ENCODE peak calls at places on chromosomes 3 and 15, in six cellular contexts. P is HL-60, H is K562, U is H1, R is GM12878, O is HepG2. V is an unnamed sample.

GRCh38 chr3:41441568-41441967 is 242.3 kb downstream of the CTNNB1 start:
- DNase-seq in P (no peak), H (no peak), U (no peak), R (no peak), O (peak), V (no peak)

GRCh38 chr3:174869448-174869847 is 10.3 kb downstream of the NAALADL2 start:
- DNase-seq in P (no peak), H (no peak), U (no peak), R (no peak), O (no peak), V (no peak)

GRCh38 chr3:12831582-12831866 is 9.8 kb downstream of the RPL32 start:
- DNase-seq in P (no peak), H (no peak), U (no peak), R (no peak), O (no peak), V (no peak)

GRCh38 chr3:49867871-49868321 is 1.8 kb downstream of the CAMKV start:
- DNase-seq in P (no peak), H (peak), U (no peak), R (no peak), O (peak), V (no peak)

GRCh38 chr3:134881305-134881704 is 86.2 kb downstream of the EPHB1 start:
- DNase-seq in P (no peak), H (no peak), U (no peak), R (no peak), O (no peak), V (no peak)

GRCh38 chr15:50876260-50876988 is 32.1 kb upstream of the AP4E1 start:
- DNase-seq in P (no peak), H (no peak), U (no peak), R (no peak), O (no peak), V (no peak)

GRCh38 chr3:197958346-197958745 is 1.7 kb upstream of the LMLN start:
- DNase-seq in P (peak), H (peak), U (no peak), R (no peak), O (no peak), V (no peak)

GRCh38 chr15:74184582-74185091 is 11.1 kb downstream of the ISLR start:
- DNase-seq in P (no peak), H (no peak), U (no peak), R (no peak), O (no peak), V (no peak)

GRCh38 chr3:135213213-135213612 is 418.2 kb downstream of the EPHB1 start:
- DNase-seq in P (no peak), H (no peak), U (no peak), R (no peak), O (no peak), V (no peak)

GRCh38 chr15:100711479-100712130 is 109.2 kb downstream of the ASB7 start:
- DNase-seq in P (no peak), H (no peak), U (no peak), R (no peak), O (no peak), V (no peak)
- TF ChIP-seq GABPA in P (no peak), H (no peak), U (no peak), R (no peak), O (no peak), V (no peak)

GRCh38 chr3:156211583-156211982 is 91.2 kb downstream of the KCNAB1 start:
- DNase-seq in P (no peak), H (no peak), U (no peak), R (no peak), O (no peak), V (no peak)

GRCh38 chr3:156206157-156206556 is 85.8 kb downstream of the KCNAB1 start:
- DNase-seq in P (no peak), H (no peak), U (no peak), R (no peak), O (no peak), V (no peak)

GRCh38 chr3:156207802-156208685 is 87.7 kb downstream of the KCNAB1 start:
- DNase-seq in P (no peak), H (no peak), U (no peak), R (no peak), O (no peak), V (no peak)

GRCh38 chr3:156214676-156215075 is 94.3 kb downstream of the KCNAB1 start:
- DNase-seq in P (no peak), H (no peak), U (no peak), R (no peak), O (no peak), V (no peak)

GRCh38 chr3:156209631-156210336 is 89.4 kb downstream of the KCNAB1 start:
- DNase-seq in P (no peak), H (no peak), U (no peak), R (no peak), O (no peak), V (no peak)
- TF ChIP-seq GABPA in P (no peak), H (no peak), U (no peak), R (no peak), O (no peak), V (no peak)

GRCh38 chr3:44477312-44478030 is at the start of gene ZNF445:
- DNase-seq in P (peak), H (peak), U (no peak), R (no peak), O (peak), V (peak)
- TF ChIP-seq GABPA in P (no peak), H (peak), U (no peak), R (no peak), O (no peak), V (no peak)

GRCh38 chr15:23038741-23039150 is 623 bp downstream of the TUBGCP5 start:
- DNase-seq in P (no peak), H (peak), U (no peak), R (no peak), O (peak), V (no peak)
- TF ChIP-seq GABPA in P (no peak), H (no peak), U (no peak), R (no peak), O (no peak), V (no peak)

GRCh38 chr15:56741541-56741940 is 8.2 kb upstream of the ZNF280D start:
- DNase-seq in P (no peak), H (no peak), U (no peak), R (no peak), O (no peak), V (no peak)

GRCh38 chr15:56736881-56737707 is 3.8 kb upstream of the ZNF280D start:
- DNase-seq in P (no peak), H (peak), U (no peak), R (no peak), O (no peak), V (no peak)

GRCh38 chr15:56737791-56738190 is 4.5 kb upstream of the ZNF280D start:
- DNase-seq in P (no peak), H (no peak), U (no peak), R (no peak), O (peak), V (no peak)

GRCh38 chr15:56739474-56739873 is 6.2 kb upstream of the ZNF280D start:
- DNase-seq in P (no peak), H (no peak), U (no peak), R (no peak), O (peak), V (no peak)

DNA sequence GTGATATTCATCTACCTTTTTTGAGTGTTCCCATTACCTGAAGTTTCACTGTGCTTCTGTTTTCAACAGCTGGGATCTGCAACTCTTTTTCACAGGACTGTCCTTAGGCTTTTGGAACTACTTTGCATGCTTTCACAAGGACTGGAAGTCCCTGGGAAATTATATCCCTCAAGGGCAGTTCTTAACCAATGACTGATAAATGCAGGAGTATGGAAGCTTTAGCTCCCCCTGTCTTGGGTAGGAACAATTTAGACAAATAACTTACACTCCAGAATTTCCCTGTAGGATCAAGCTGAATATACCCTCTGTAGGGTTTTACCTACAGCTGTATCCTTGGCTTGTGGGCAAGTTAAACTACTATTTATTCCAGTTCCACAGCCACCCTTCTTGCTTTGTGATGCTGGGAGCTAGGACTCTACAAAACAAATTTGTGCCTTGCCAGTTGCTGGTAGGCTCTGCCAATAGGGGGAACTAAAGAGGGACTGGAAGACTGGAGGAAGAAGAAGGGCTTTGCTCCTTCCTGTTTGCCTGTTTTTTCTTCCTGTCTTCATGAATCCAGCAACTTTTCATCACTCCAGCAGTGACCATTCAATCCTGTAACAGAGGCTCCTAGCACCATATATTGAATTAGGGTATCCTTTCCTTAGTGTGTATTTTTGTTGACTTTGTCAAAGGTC is 6.8 kb upstream of the ZNF280D start:
- DNase-seq in P (peak), H (peak), U (no peak), R (no peak), O (peak), V (no peak)
- TF ChIP-seq GABPA in P (peak), H (peak), U (peak), R (peak), O (peak), V (peak)

GRCh38 chr3:74630602-74631001 is 16.1 kb upstream of the CNTN3 start:
- DNase-seq in P (no peak), H (no peak), U (no peak), R (no peak), O (no peak), V (no peak)
- TF ChIP-seq GABPA in P (no peak), H (no peak), U (no peak), R (no peak), O (no peak), V (no peak)

GRCh38 chr3:100245932-100246331 is 14.9 kb upstream of the TBC1D23 start:
- DNase-seq in P (no peak), H (no peak), U (no peak), R (no peak), O (no peak), V (no peak)
- TF ChIP-seq GABPA in P (no peak), H (no peak), U (no peak), R (no peak), O (no peak), V (no peak)